ENCODE peak calls at places on chromosomes 5 and 9, in six cellular contexts. One of them, this sample, is unnamed.

GRCh38 chr5:141822134-141822533 is 56.1 kb downstream of the PCDH1 start:
- DNase-seq in pulmonary artery endothelial cell: no peak
- DNase-seq in stimulated activated CD8-positive, alpha-beta memory T cell treated with anti-CD3 and anti-CD28 coated beads, Interleukin-7, amount 100 ng/mL, for 24 hours: no peak
- DNase-seq in cerebellum: no peak
- DNase-seq in tibial artery: peak; percentile 78
- DNase-seq in activated CD4-positive, alpha-beta T cell treated with anti-CD3 and anti-CD28 coated beads, Interleukin-2, amount 10 ng/mL, durations not matched to agents 24 days and 14 days: no peak
- DNase-seq in this sample: no peak

GRCh38 chr9:133802256-133802655 is 64.1 kb upstream of the SARDH start:
- DNase-seq in pulmonary artery endothelial cell: no peak
- DNase-seq in stimulated activated CD8-positive, alpha-beta memory T cell treated with anti-CD3 and anti-CD28 coated beads, Interleukin-7, amount 100 ng/mL, for 24 hours: no peak
- DNase-seq in cerebellum: no peak
- DNase-seq in tibial artery: no peak
- DNase-seq in activated CD4-positive, alpha-beta T cell treated with anti-CD3 and anti-CD28 coated beads, Interleukin-2, amount 10 ng/mL, durations not matched to agents 24 days and 14 days: no peak
- DNase-seq in this sample: no peak

GRCh38 chr5:132499440-132500243 is 9.1 kb upstream of the IRF1 start:
- DNase-seq in pulmonary artery endothelial cell: no peak
- DNase-seq in stimulated activated CD8-positive, alpha-beta memory T cell treated with anti-CD3 and anti-CD28 coated beads, Interleukin-7, amount 100 ng/mL, for 24 hours: no peak
- DNase-seq in cerebellum: no peak
- DNase-seq in tibial artery: peak; percentile 39
- DNase-seq in activated CD4-positive, alpha-beta T cell treated with anti-CD3 and anti-CD28 coated beads, Interleukin-2, amount 10 ng/mL, durations not matched to agents 24 days and 14 days: peak; percentile 66
- DNase-seq in this sample: no peak

GRCh38 chr5:170420809-170421412 is 31.7 kb upstream of the KCNMB1 start:
- DNase-seq in pulmonary artery endothelial cell: peak; percentile 26
- DNase-seq in stimulated activated CD8-positive, alpha-beta memory T cell treated with anti-CD3 and anti-CD28 coated beads, Interleukin-7, amount 100 ng/mL, for 24 hours: no peak
- DNase-seq in cerebellum: peak; percentile 50
- DNase-seq in tibial artery: peak; percentile 73
- DNase-seq in activated CD4-positive, alpha-beta T cell treated with anti-CD3 and anti-CD28 coated beads, Interleukin-2, amount 10 ng/mL, durations not matched to agents 24 days and 14 days: peak; percentile 85
- DNase-seq in this sample: peak; percentile 72

GRCh38 chr9:132894857-132895846 is 16.5 kb downstream of the SPACA9 start:
- DNase-seq in pulmonary artery endothelial cell: no peak
- DNase-seq in stimulated activated CD8-positive, alpha-beta memory T cell treated with anti-CD3 and anti-CD28 coated beads, Interleukin-7, amount 100 ng/mL, for 24 hours: no peak
- DNase-seq in cerebellum: no peak
- DNase-seq in tibial artery: no peak
- DNase-seq in activated CD4-positive, alpha-beta T cell treated with anti-CD3 and anti-CD28 coated beads, Interleukin-2, amount 10 ng/mL, durations not matched to agents 24 days and 14 days: no peak
- DNase-seq in this sample: no peak

GRCh38 chr5:139709587-139710369 is 61.6 kb downstream of the CXXC5 start:
- DNase-seq in pulmonary artery endothelial cell: no peak
- DNase-seq in stimulated activated CD8-positive, alpha-beta memory T cell treated with anti-CD3 and anti-CD28 coated beads, Interleukin-7, amount 100 ng/mL, for 24 hours: no peak
- DNase-seq in cerebellum: no peak
- DNase-seq in tibial artery: no peak
- DNase-seq in activated CD4-positive, alpha-beta T cell treated with anti-CD3 and anti-CD28 coated beads, Interleukin-2, amount 10 ng/mL, durations not matched to agents 24 days and 14 days: no peak
- DNase-seq in this sample: no peak

GRCh38 chr5:68250662-68251298 is 35.2 kb downstream of the PIK3R1 start:
- DNase-seq in pulmonary artery endothelial cell: no peak
- DNase-seq in stimulated activated CD8-positive, alpha-beta memory T cell treated with anti-CD3 and anti-CD28 coated beads, Interleukin-7, amount 100 ng/mL, for 24 hours: no peak
- DNase-seq in cerebellum: no peak
- DNase-seq in tibial artery: no peak
- DNase-seq in activated CD4-positive, alpha-beta T cell treated with anti-CD3 and anti-CD28 coated beads, Interleukin-2, amount 10 ng/mL, durations not matched to agents 24 days and 14 days: no peak
- DNase-seq in this sample: no peak

GRCh38 chr5:10303699-10304170 is 4.0 kb downstream of the CMBL start:
- DNase-seq in pulmonary artery endothelial cell: no peak
- DNase-seq in stimulated activated CD8-positive, alpha-beta memory T cell treated with anti-CD3 and anti-CD28 coated beads, Interleukin-7, amount 100 ng/mL, for 24 hours: no peak
- DNase-seq in cerebellum: no peak
- DNase-seq in tibial artery: no peak
- DNase-seq in activated CD4-positive, alpha-beta T cell treated with anti-CD3 and anti-CD28 coated beads, Interleukin-2, amount 10 ng/mL, durations not matched to agents 24 days and 14 days: no peak
- DNase-seq in this sample: no peak

GRCh38 chr9:115930472-115930871 is 223.1 kb upstream of the PAPPA start:
- DNase-seq in pulmonary artery endothelial cell: no peak
- DNase-seq in stimulated activated CD8-positive, alpha-beta memory T cell treated with anti-CD3 and anti-CD28 coated beads, Interleukin-7, amount 100 ng/mL, for 24 hours: no peak
- DNase-seq in cerebellum: no peak
- DNase-seq in tibial artery: no peak
- DNase-seq in activated CD4-positive, alpha-beta T cell treated with anti-CD3 and anti-CD28 coated beads, Interleukin-2, amount 10 ng/mL, durations not matched to agents 24 days and 14 days: no peak
- DNase-seq in this sample: no peak

GRCh38 chr9:3857673-3858072 is 331.9 kb upstream of the RFX3 start:
- DNase-seq in pulmonary artery endothelial cell: no peak
- DNase-seq in stimulated activated CD8-positive, alpha-beta memory T cell treated with anti-CD3 and anti-CD28 coated beads, Interleukin-7, amount 100 ng/mL, for 24 hours: no peak
- DNase-seq in cerebellum: no peak
- DNase-seq in tibial artery: no peak
- DNase-seq in activated CD4-positive, alpha-beta T cell treated with anti-CD3 and anti-CD28 coated beads, Interleukin-2, amount 10 ng/mL, durations not matched to agents 24 days and 14 days: no peak
- DNase-seq in this sample: no peak

GRCh38 chr9:1729631-1730030 is 285.5 kb upstream of the SMARCA2 start:
- DNase-seq in pulmonary artery endothelial cell: no peak
- DNase-seq in stimulated activated CD8-positive, alpha-beta memory T cell treated with anti-CD3 and anti-CD28 coated beads, Interleukin-7, amount 100 ng/mL, for 24 hours: no peak
- DNase-seq in cerebellum: no peak
- DNase-seq in tibial artery: no peak
- DNase-seq in activated CD4-positive, alpha-beta T cell treated with anti-CD3 and anti-CD28 coated beads, Interleukin-2, amount 10 ng/mL, durations not matched to agents 24 days and 14 days: no peak
- DNase-seq in this sample: no peak

GRCh38 chr5:61167382-61167781 is 5.1 kb upstream of the SMIM15 start:
- DNase-seq in pulmonary artery endothelial cell: peak; percentile 33
- DNase-seq in stimulated activated CD8-positive, alpha-beta memory T cell treated with anti-CD3 and anti-CD28 coated beads, Interleukin-7, amount 100 ng/mL, for 24 hours: no peak
- DNase-seq in cerebellum: no peak
- DNase-seq in tibial artery: no peak
- DNase-seq in activated CD4-positive, alpha-beta T cell treated with anti-CD3 and anti-CD28 coated beads, Interleukin-2, amount 10 ng/mL, durations not matched to agents 24 days and 14 days: no peak
- DNase-seq in this sample: no peak

GRCh38 chr5:168219515-168220410 is 71.7 kb upstream of the WWC1 start:
- DNase-seq in pulmonary artery endothelial cell: peak; percentile 11
- DNase-seq in stimulated activated CD8-positive, alpha-beta memory T cell treated with anti-CD3 and anti-CD28 coated beads, Interleukin-7, amount 100 ng/mL, for 24 hours: peak; percentile 5
- DNase-seq in cerebellum: peak; percentile 69
- DNase-seq in tibial artery: no peak
- DNase-seq in activated CD4-positive, alpha-beta T cell treated with anti-CD3 and anti-CD28 coated beads, Interleukin-2, amount 10 ng/mL, durations not matched to agents 24 days and 14 days: peak; percentile 86
- DNase-seq in this sample: peak; percentile 71

This sample was measured in H1.